ENCODE peak calls at places on chromosomes 2 and 18, in nine cellular contexts. X is A549; M is omental fat pad; L is left lung; J is Right ventricle myocardium superior; V is right cardiac atrium; T is T-cell; Z is activated naive CD8-positive, alpha-beta T cell treated with anti-CD3 and anti-CD28 coated beads, Interleukin-2, amount 50 U/mL, for 24 hours; U is activated CD8-positive, alpha-beta memory T cell treated with anti-CD3 and anti-CD28 coated beads, Interleukin-2, amount 10 ng/mL, durations not matched to agents 7 days and 5 days. H is an unnamed sample.

GRCh38 chr2:238159676-238160205 is 971 bp downstream of the ERFE start:
- ATAC-seq in X (no peak), M (no peak), L (no peak), J (no peak), V (no peak), T (no peak), Z (no peak), U (no peak), H (no peak)

GRCh38 chr2:209470-209869 is 54.4 kb downstream of the SH3YL1 start:
- ATAC-seq in X (no peak), M (no peak), L (no peak), J (no peak), V (no peak), T (no peak), Z (no peak), U (no peak), H (no peak)

GRCh38 chr2:147198651-147199171 is 646.1 kb upstream of the ACVR2A start:
- ATAC-seq in X (no peak), M (no peak), L (no peak), J (no peak), V (no peak), T (no peak), Z (no peak), U (no peak), H (no peak)

GRCh38 chr18:47719096-47719780 is 211.2 kb downstream of the SMAD2 start:
- ATAC-seq in X (no peak), M (no peak), L (no peak), J (no peak), V (no peak), T (no peak), Z (no peak), U (no peak), H (no peak)

GRCh38 chr2:31475692-31476091 is 61.1 kb upstream of the XDH start:
- ATAC-seq in X (peak; percentile 13), M (no peak), L (no peak), J (no peak), V (no peak), T (no peak), Z (no peak), U (no peak), H (no peak)

GRCh38 chr2:194385376-194385775 is 1271.7 kb upstream of the SLC39A10 start:
- ATAC-seq in X (no peak), M (no peak), L (no peak), J (no peak), V (no peak), T (no peak), Z (no peak), U (no peak), H (no peak)

GRCh38 chr2:10126627-10127026 is 4.1 kb downstream of the RRM2 start:
- ATAC-seq in X (no peak), M (no peak), L (peak; percentile 2), J (no peak), V (no peak), T (no peak), Z (no peak), U (no peak), H (no peak)

GRCh38 chr2:132923787-132924186 is 253.8 kb upstream of the LYPD1 start:
- ATAC-seq in X (no peak), M (no peak), L (peak; percentile 48), J (no peak), V (no peak), T (no peak), Z (no peak), U (no peak), H (no peak)

GRCh38 chr2:190953257-190953656 is 60.7 kb downstream of the STAT1 start:
- ATAC-seq in X (no peak), M (no peak), L (peak; percentile 41), J (no peak), V (no peak), T (no peak), Z (no peak), U (no peak), H (no peak)

GRCh38 chr18:6441201-6441600 is 26.5 kb upstream of the L3MBTL4 start:
- ATAC-seq in X (no peak), M (no peak), L (no peak), J (no peak), V (peak; percentile 77), T (no peak), Z (no peak), U (no peak), H (no peak)

GRCh38 chr2:158559252-158559651 is 102.5 kb downstream of the PKP4 start:
- ATAC-seq in X (no peak), M (no peak), L (no peak), J (no peak), V (no peak), T (no peak), Z (no peak), U (no peak), H (no peak)

GRCh38 chr18:45456076-45457066 is 158.9 kb upstream of the SLC14A2 start:
- ATAC-seq in X (no peak), M (no peak), L (no peak), J (peak; percentile 86), V (peak; percentile 93), T (no peak), Z (peak; percentile 28), U (no peak), H (no peak)

GRCh38 chr18:62999392-62999791 is 284.1 kb downstream of the PHLPP1 start:
- ATAC-seq in X (no peak), M (peak; percentile 76), L (peak; percentile 83), J (peak; percentile 89), V (peak; percentile 82), T (no peak), Z (no peak), U (no peak), H (no peak)

GRCh38 chr2:71662665-71663394 is 209.5 kb downstream of the DYSF start:
- ATAC-seq in X (no peak), M (no peak), L (no peak), J (no peak), V (no peak), T (no peak), Z (no peak), U (no peak), H (no peak)

GRCh38 chr2:192137451-192137850 is 57.3 kb downstream of the TMEFF2 start:
- ATAC-seq in X (no peak), M (no peak), L (no peak), J (no peak), V (no peak), T (no peak), Z (no peak), U (no peak), H (no peak)

GRCh38 chr18:46894124-46894523 is 23.2 kb downstream of the PIAS2 start:
- ATAC-seq in X (no peak), M (no peak), L (no peak), J (no peak), V (no peak), T (no peak), Z (peak; percentile 49), U (no peak), H (no peak)

GRCh38 chr2:56473524-56473923 is 289.7 kb downstream of the CCDC85A start:
- ATAC-seq in X (no peak), M (no peak), L (no peak), J (no peak), V (no peak), T (no peak), Z (no peak), U (no peak), H (no peak)

GRCh38 chr18:25518716-25519053 is 166.7 kb upstream of the ZNF521 start:
- ATAC-seq in X (no peak), M (no peak), L (no peak), J (no peak), V (no peak), T (no peak), Z (no peak), U (no peak), H (no peak)

GRCh38 chr2:42906557-42907380 is 114.4 kb upstream of the HAAO start:
- ATAC-seq in X (no peak), M (peak; percentile 62), L (peak; percentile 57), J (peak; percentile 59), V (peak; percentile 88), T (no peak), Z (no peak), U (no peak), H (no peak)

GRCh38 chr2:223228871-223229270 is 176.9 kb downstream of the KCNE4 start:
- ATAC-seq in X (no peak), M (no peak), L (no peak), J (no peak), V (no peak), T (no peak), Z (no peak), U (no peak), H (no peak)

GRCh38 chr2:54757496-54757895 is 34.0 kb downstream of the EML6 start:
- ATAC-seq in X (no peak), M (no peak), L (no peak), J (no peak), V (no peak), T (no peak), Z (no peak), U (peak; percentile 16), H (no peak)

H was measured in activated CD4-positive, CD25-positive, alpha-beta regulatory T cell treated with anti-CD3 and anti-CD28 coated beads, Interleukin-2, amount 50 U/mL, for 24 hours.